ENCODE peak calls at places on chromosome 21, in five cellular contexts. One of them, this sample, is unnamed.

GRCh38 chr21:45506836-45507522 is 35.3 kb downstream of the SLC19A1 start:
- DNase-seq in K562: no peak
- DNase-seq in HepG2: no peak
- DNase-seq in SK-N-SH: no peak
- DNase-seq in GM12878: no peak
- DNase-seq in this sample: no peak

GRCh38 chr21:15252437-15252836 is 187.6 kb upstream of the NRIP1 start:
- DNase-seq in K562: no peak
- DNase-seq in HepG2: no peak
- DNase-seq in SK-N-SH: no peak
- DNase-seq in GM12878: no peak
- DNase-seq in this sample: no peak

GRCh38 chr21:17613242-17613676 is 558 bp upstream of the BTG3 start:
- DNase-seq in K562: no peak
- DNase-seq in HepG2: no peak
- DNase-seq in SK-N-SH: no peak
- DNase-seq in GM12878: no peak
- DNase-seq in this sample: no peak

GRCh38 chr21:44820851-44821250 is 3.0 kb upstream of the SUMO3 start:
- DNase-seq in K562: no peak
- DNase-seq in HepG2: no peak
- DNase-seq in SK-N-SH: no peak
- DNase-seq in GM12878: no peak
- DNase-seq in this sample: no peak

GRCh38 chr21:14923468-14923867 is 141.3 kb downstream of the NRIP1 start:
- DNase-seq in K562: no peak
- DNase-seq in HepG2: no peak
- DNase-seq in SK-N-SH: no peak
- DNase-seq in GM12878: no peak
- DNase-seq in this sample: no peak

GRCh38 chr21:38139380-38140168 is 117.2 kb upstream of the KCNJ15 start:
- DNase-seq in K562: no peak
- DNase-seq in HepG2: peak
- DNase-seq in SK-N-SH: no peak
- DNase-seq in GM12878: no peak
- DNase-seq in this sample: no peak

GRCh38 chr21:41402231-41402630 is 23.8 kb upstream of the MX1 start:
- DNase-seq in K562: no peak
- DNase-seq in HepG2: no peak
- DNase-seq in SK-N-SH: no peak
- DNase-seq in GM12878: no peak
- DNase-seq in this sample: no peak

GRCh38 chr21:27803571-27803970 is 836.7 kb upstream of the ADAMTS5 start:
- DNase-seq in K562: no peak
- DNase-seq in HepG2: no peak
- DNase-seq in SK-N-SH: no peak
- DNase-seq in GM12878: no peak
- DNase-seq in this sample: no peak

GRCh38 chr21:42518626-42519025 is 5.0 kb downstream of the SLC37A1 start:
- DNase-seq in K562: no peak
- DNase-seq in HepG2: no peak
- DNase-seq in SK-N-SH: no peak
- DNase-seq in GM12878: no peak
- DNase-seq in this sample: no peak

GRCh38 chr21:16942703-16943102 is 570.1 kb upstream of the CXADR start:
- DNase-seq in K562: no peak
- DNase-seq in HepG2: peak
- DNase-seq in SK-N-SH: peak
- DNase-seq in GM12878: no peak
- DNase-seq in this sample: no peak

GRCh38 chr21:45983981-45984551 is 2.5 kb downstream of the COL6A1 start:
- DNase-seq in K562: peak
- DNase-seq in HepG2: no peak
- DNase-seq in SK-N-SH: no peak
- DNase-seq in GM12878: no peak
- DNase-seq in this sample: no peak

GRCh38 chr21:38958940-38959685 is 153.4 kb downstream of the ETS2 start:
- DNase-seq in K562: no peak
- DNase-seq in HepG2: peak
- DNase-seq in SK-N-SH: no peak
- DNase-seq in GM12878: no peak
- DNase-seq in this sample: no peak

DNA sequence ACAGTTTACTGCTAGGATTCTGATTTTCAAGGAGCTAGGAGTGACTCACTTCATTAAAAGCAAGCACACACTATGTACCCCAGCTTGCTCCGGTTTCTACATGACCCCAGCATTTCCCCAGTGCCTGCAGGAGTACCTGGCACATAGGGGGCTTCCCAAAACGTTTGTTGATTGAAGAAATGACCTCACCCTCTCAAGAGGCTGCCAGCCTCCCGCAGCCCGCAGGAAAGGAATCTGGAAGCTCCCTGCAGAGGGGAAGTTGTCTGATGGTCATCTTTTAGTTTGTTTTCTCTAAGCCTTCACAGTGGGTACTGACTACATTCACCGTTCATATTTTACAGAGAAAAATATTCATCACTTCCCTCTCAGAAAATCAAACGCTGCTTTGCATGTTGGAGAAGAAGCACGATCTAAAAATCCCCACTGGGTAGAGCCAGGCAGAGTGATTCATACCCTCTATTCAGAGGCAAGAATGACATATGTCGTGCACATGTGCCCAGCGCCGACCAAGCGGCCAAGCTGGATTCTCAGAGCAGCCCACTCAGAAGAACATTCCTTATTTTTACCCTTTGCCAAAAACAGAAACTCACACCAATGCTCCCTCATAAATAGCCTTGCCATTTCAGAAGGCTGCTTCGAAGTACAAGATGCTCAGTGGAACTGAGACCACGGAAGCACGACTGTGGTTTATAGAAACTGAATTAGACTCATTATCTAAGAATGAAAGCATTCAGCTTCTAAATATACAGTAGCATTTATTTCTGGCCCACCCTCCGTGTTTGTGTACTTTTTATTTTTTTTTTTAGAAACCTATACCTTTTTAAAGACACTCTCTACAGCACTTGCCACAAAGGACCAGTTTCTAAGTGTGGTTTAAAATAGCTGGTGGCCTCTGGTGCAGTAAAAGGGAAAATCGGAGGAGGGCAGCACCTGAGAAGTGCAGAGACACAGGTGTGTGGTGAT is 143.2 kb downstream of the MIS18A start:
- DNase-seq in K562: no peak
- DNase-seq in HepG2: no peak
- DNase-seq in SK-N-SH: peak
- DNase-seq in GM12878: peak
- DNase-seq in this sample: no peak
- TF ChIP-seq ZBTB33 in K562: no peak
- TF ChIP-seq ZBTB33 in HepG2: no peak
- TF ChIP-seq ZBTB33 in SK-N-SH: no peak
- TF ChIP-seq ZBTB33 in GM12878: no peak
- TF ChIP-seq ZBTB33 in this sample: no peak

GRCh38 chr21:33820371-33820770 is 95.2 kb downstream of the ATP5PO start:
- DNase-seq in K562: no peak
- DNase-seq in HepG2: no peak
- DNase-seq in SK-N-SH: no peak
- DNase-seq in GM12878: no peak
- DNase-seq in this sample: no peak
- H3K4me2 ChIP-seq in K562: no peak
- H3K4me2 ChIP-seq in HepG2: no peak
- H3K4me2 ChIP-seq in SK-N-SH: no peak
- H3K4me2 ChIP-seq in GM12878: no peak
- H3K4me2 ChIP-seq in this sample: no peak

GRCh38 chr21:25986928-25987327 is 183.6 kb downstream of the APP start:
- DNase-seq in K562: no peak
- DNase-seq in HepG2: no peak
- DNase-seq in SK-N-SH: no peak
- DNase-seq in GM12878: no peak
- DNase-seq in this sample: no peak

GRCh38 chr21:25980710-25981109 is 189.9 kb downstream of the APP start:
- DNase-seq in K562: no peak
- DNase-seq in HepG2: no peak
- DNase-seq in SK-N-SH: no peak
- DNase-seq in GM12878: no peak
- DNase-seq in this sample: no peak

GRCh38 chr21:25985990-25986389 is 184.6 kb downstream of the APP start:
- DNase-seq in K562: no peak
- DNase-seq in HepG2: no peak
- DNase-seq in SK-N-SH: no peak
- DNase-seq in GM12878: no peak
- DNase-seq in this sample: no peak

GRCh38 chr21:25984538-25984937 is 186.0 kb downstream of the APP start:
- DNase-seq in K562: no peak
- DNase-seq in HepG2: no peak
- DNase-seq in SK-N-SH: no peak
- DNase-seq in GM12878: no peak
- DNase-seq in this sample: no peak

DNA sequence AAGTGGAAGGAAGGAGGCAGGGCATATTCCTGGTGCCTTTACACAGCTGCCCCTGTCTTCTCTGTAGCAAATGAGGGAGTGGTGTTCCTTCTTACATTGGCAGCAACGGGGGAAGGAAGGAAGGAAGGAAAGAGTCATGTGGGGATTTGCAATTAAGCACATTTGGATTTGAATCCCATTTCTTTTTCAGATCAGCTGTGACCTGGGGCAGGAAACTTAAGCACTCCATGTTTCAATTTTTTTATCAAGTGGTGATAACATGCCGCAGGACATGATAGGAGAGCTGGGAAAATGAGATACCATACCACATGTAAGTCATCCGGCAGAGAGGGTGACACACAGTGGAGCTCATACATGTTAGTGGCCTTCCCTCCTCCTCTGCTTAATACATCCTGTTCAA is 186.8 kb downstream of the APP start:
- DNase-seq in K562: no peak
- DNase-seq in HepG2: no peak
- DNase-seq in SK-N-SH: peak
- DNase-seq in GM12878: no peak
- DNase-seq in this sample: no peak
- TF ChIP-seq MAX in K562: no peak
- TF ChIP-seq MAX in HepG2: no peak
- TF ChIP-seq MAX in SK-N-SH: no peak
- TF ChIP-seq MAX in GM12878: no peak
- TF ChIP-seq MAX in this sample: no peak

DNA sequence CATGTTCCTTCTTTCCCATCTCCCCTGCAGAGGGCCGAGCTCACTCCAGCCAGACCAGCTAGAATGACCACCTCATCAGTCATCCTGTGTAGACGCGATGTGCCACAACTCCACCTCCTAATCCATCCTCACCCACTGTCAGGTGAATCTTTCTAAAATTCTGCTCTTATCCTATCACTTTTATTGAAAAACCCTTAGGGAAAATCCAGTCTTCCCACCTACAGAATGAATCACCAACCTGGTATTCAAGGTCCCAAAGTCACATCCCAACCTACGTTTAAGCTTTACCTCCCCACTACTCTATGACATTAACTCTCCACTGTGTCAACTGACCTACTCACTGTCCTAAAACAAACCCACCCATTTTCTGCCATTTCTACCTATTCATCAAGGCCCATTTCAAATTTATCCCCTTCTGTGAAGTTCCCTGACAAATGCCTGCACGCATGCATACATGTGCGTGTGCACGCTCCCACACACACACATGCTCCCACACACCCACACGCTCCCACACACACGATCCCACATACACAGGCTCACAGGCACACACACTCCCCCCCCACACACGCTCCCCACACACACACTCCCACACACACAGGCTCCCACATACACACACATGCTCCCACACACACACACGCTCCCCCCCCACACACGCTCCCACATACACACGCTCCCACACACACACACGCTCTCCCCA is 27.7 kb downstream of the HSF2BP start:
- DNase-seq in K562: no peak
- DNase-seq in HepG2: no peak
- DNase-seq in SK-N-SH: no peak
- DNase-seq in GM12878: no peak
- DNase-seq in this sample: no peak
- TF ChIP-seq ZBTB33 in K562: no peak
- TF ChIP-seq ZBTB33 in HepG2: no peak
- TF ChIP-seq ZBTB33 in SK-N-SH: no peak
- TF ChIP-seq ZBTB33 in GM12878: no peak
- TF ChIP-seq ZBTB33 in this sample: no peak